ENCODE peak calls at places on chromosomes 6 and 20, in six cellular contexts. D is endodermal cell, W is bronchial epithelial cell, F is pancreas, A is neuronal stem cell, K is SK-N-SH. G is an unnamed sample. For H3K27me3 and H3K36me3, the result is how much of the 10 kb centered on the place peaks cover.

GRCh38 chr6:127291495-127291894 is 24.8 kb downstream of the RNF146 start:
- DNase-seq in F (no peak), D (no peak), W (peak), A (no peak), K (no peak), G (no peak)

GRCh38 chr20:12276011-12276673 is 358.4 kb downstream of the BTBD3 start:
- DNase-seq in D (no peak), F (no peak), A (no peak), W (peak), K (no peak), G (no peak)

GRCh38 chr6:56851104-56851503 is 103.8 kb upstream of the BEND6 start:
- DNase-seq in F (no peak), K (peak), W (no peak), A (no peak), D (peak), G (peak)

GRCh38 chr6:131765081-131765852 is 42.6 kb upstream of the ENPP1 start:
- DNase-seq in K (no peak), A (no peak), F (no peak), W (no peak), D (peak), G (no peak)

GRCh38 chr6:79570802-79571367 is 33.7 kb upstream of the LCA5 start:
- DNase-seq in K (peak), A (no peak), W (peak), D (no peak), F (no peak), G (no peak)

GRCh38 chr6:14533446-14533845 is 415.9 kb downstream of the CD83 start:
- DNase-seq in A (no peak), F (no peak), W (no peak), D (no peak), K (no peak), G (no peak)

GRCh38 chr20:52076164-52076563 is 115.4 kb downstream of the ZFP64 start:
- DNase-seq in D (no peak), F (no peak), W (no peak), A (no peak), K (peak), G (no peak)

GRCh38 chr20:19137641-19138040 is 74.8 kb upstream of the SLC24A3 start:
- DNase-seq in D (no peak), A (no peak), K (no peak), W (no peak), F (no peak), G (no peak)

GRCh38 chr6:33923857-33924514 is 120.2 kb upstream of the MLN start:
- DNase-seq in W (no peak), F (peak), K (peak), D (no peak), A (no peak), G (no peak)

GRCh38 chr6:120489941-120490340 is 844.3 kb downstream of the TBC1D32 start:
- DNase-seq in F (no peak), D (no peak), A (no peak), K (no peak), W (no peak), G (no peak)

GRCh38 chr20:24537210-24537609 is 67.8 kb downstream of the SYNDIG1 start:
- DNase-seq in A (no peak), D (no peak), K (no peak), F (no peak), W (no peak), G (no peak)

GRCh38 chr6:165974817-165975216 is 192.8 kb downstream of the TBXT start:
- DNase-seq in D (no peak), K (no peak), F (no peak), W (no peak), A (no peak), G (no peak)

GRCh38 chr6:103079867-103080266 is 1686.4 kb downstream of the GRIK2 start:
- DNase-seq in D (no peak), F (no peak), W (no peak), A (no peak), K (no peak), G (no peak)

GRCh38 chr20:35871311-35871771 is 83.0 kb downstream of the SCAND1 start:
- DNase-seq in W (peak), D (no peak), A (no peak), K (peak), F (no peak), G (no peak)

GRCh38 chr6:33783781-33784520 is 5.0 kb downstream of the LEMD2 start:
- DNase-seq in A (no peak), F (no peak), K (no peak), W (no peak), D (no peak), G (no peak)

GRCh38 chr20:16596991-16597390 is 23.7 kb upstream of the KIF16B start:
- DNase-seq in F (no peak), A (no peak), K (no peak), D (no peak), W (no peak), G (no peak)

GRCh38 chr6:52253494-52253893 is 9.2 kb upstream of the IL17F start:
- DNase-seq in D (no peak), A (no peak), W (peak), K (no peak), F (no peak), G (no peak)

GRCh38 chr6:143755301-143755744 is 77.6 kb downstream of the PHACTR2 start:
- DNase-seq in W (no peak), D (no peak), A (no peak), K (peak), F (no peak), G (no peak)

GRCh38 chr6:170143401-170144150 is 147.3 kb downstream of the DLL1 start:
- DNase-seq in W (no peak), D (peak), F (no peak), K (no peak), A (no peak), G (no peak)

GRCh38 chr6:79230149-79230548 is 4.3 kb downstream of the HMGN3 start:
- DNase-seq in K (no peak), A (no peak), F (no peak), D (no peak), W (peak), G (no peak)

GRCh38 chr6:151705994-151706733 is 101.3 kb upstream of the ESR1 start:
- DNase-seq in K (no peak), F (no peak), W (no peak), A (no peak), D (peak), G (no peak)

GRCh38 chr6:158789115-158789917 is 29.9 kb downstream of the EZR start:
- DNase-seq in K (no peak), D (peak), W (no peak), A (no peak), F (no peak), G (no peak)

GRCh38 chr6:48511382-48511781 is 400.4 kb upstream of the PTCHD4 start:
- DNase-seq in F (no peak), A (no peak), D (no peak), W (peak), K (no peak), G (no peak)

GRCh38 chr6:52000064-52000463 is 87.3 kb downstream of the PKHD1 start:
- DNase-seq in A (no peak), D (no peak), K (no peak), W (peak), F (no peak), G (no peak)

GRCh38 chr6:137246801-137247202 is 27.6 kb upstream of the IFNGR1 start:
- DNase-seq in W (no peak), D (no peak), K (no peak), A (no peak), F (no peak), G (no peak)

GRCh38 chr6:35213824-35214756 is at the start of gene SCUBE3:
- DNase-seq in F (peak), A (peak), D (peak), K (peak), W (peak), G (peak)

GRCh38 chr6:31615748-31616147 is 714 bp downstream of the AIF1 start:
- DNase-seq in D (no peak), A (no peak), W (no peak), K (no peak), F (no peak), G (no peak)

GRCh38 chr6:118377711-118378414 is 170.2 kb upstream of the PLN start:
- DNase-seq in W (no peak), D (peak), K (no peak), F (peak), A (peak), G (peak)

GRCh38 chr6:148037496-148037895 is 305.1 kb upstream of the SASH1 start:
- DNase-seq in A (no peak), F (no peak), K (no peak), W (peak), D (no peak), G (no peak)

GRCh38 chr6:101085327-101085726 is 204.2 kb upstream of the ASCC3 start:
- DNase-seq in F (no peak), D (no peak), A (no peak), K (no peak), W (no peak), G (no peak)

DNA sequence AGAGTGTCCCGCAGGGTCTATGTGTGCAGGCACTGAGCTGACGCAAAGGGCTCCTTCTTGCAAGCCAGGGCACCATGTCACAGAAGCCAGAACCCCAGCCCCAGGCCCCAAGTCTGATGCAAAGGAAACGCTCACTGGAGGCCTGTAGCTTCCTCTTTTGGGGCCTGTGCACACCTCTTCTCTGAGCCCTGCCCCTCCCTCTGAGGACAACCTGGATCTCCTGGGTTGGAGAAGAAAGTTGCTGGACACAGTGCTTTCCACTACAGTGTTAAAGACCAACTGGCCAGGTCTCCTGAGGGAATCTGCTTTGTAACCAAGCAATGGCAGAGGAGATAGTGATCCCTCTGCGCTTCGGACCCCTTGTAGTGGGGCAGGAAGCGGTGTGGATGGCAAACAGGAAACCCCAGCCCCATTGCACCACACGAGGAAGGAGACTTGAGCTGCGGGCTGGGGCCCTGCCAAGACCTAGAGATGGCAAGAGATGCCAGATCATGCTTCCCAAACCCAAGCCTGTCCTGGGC is 90.0 kb downstream of the PRND start:
- DNase-seq in A (no peak), K (no peak), W (no peak), F (no peak), D (no peak), G (no peak)
- H3K27me3 ChIP-seq in A (under half), K (under half), W (under half), F (under half), D (under half), G (under half)

GRCh38 chr6:43143235-43144124 is 27.6 kb upstream of the SRF start:
- DNase-seq in K (peak), A (peak), W (peak), D (peak), F (peak), G (peak)

GRCh38 chr6:43144879-43145278 is 26.2 kb upstream of the SRF start:
- DNase-seq in F (no peak), K (no peak), A (no peak), D (no peak), W (peak), G (peak)

GRCh38 chr6:43142101-43142500 is 29.0 kb upstream of the SRF start:
- DNase-seq in W (no peak), D (no peak), F (no peak), A (no peak), K (no peak), G (no peak)

GRCh38 chr6:43138267-43138666 is 32.8 kb upstream of the SRF start:
- DNase-seq in K (no peak), W (no peak), D (no peak), A (no peak), F (no peak), G (no peak)

GRCh38 chr6:43141644-43142043 is 29.4 kb upstream of the SRF start:
- DNase-seq in W (no peak), D (no peak), K (no peak), F (no peak), A (no peak), G (no peak)
- H3K4me3 ChIP-seq in W (no peak), D (no peak), K (no peak), F (no peak), A (no peak), G (no peak)

GRCh38 chr20:41456341-41456740 is 89.7 kb upstream of the EMILIN3 start:
- DNase-seq in W (no peak), F (no peak), A (no peak), D (no peak), K (no peak), G (no peak)
- H3K36me3 ChIP-seq in W (under half), F (under half), A (under half), D (half or more), K (half or more), G (under half)

GRCh38 chr6:36277946-36278465 is 8.1 kb downstream of the PNPLA1 start:
- DNase-seq in D (no peak), A (no peak), K (no peak), F (no peak), W (no peak), G (no peak)
- H3K27me3 ChIP-seq in D (under half), A (under half), K (under half), F (under half), W (under half), G (under half)

DNA sequence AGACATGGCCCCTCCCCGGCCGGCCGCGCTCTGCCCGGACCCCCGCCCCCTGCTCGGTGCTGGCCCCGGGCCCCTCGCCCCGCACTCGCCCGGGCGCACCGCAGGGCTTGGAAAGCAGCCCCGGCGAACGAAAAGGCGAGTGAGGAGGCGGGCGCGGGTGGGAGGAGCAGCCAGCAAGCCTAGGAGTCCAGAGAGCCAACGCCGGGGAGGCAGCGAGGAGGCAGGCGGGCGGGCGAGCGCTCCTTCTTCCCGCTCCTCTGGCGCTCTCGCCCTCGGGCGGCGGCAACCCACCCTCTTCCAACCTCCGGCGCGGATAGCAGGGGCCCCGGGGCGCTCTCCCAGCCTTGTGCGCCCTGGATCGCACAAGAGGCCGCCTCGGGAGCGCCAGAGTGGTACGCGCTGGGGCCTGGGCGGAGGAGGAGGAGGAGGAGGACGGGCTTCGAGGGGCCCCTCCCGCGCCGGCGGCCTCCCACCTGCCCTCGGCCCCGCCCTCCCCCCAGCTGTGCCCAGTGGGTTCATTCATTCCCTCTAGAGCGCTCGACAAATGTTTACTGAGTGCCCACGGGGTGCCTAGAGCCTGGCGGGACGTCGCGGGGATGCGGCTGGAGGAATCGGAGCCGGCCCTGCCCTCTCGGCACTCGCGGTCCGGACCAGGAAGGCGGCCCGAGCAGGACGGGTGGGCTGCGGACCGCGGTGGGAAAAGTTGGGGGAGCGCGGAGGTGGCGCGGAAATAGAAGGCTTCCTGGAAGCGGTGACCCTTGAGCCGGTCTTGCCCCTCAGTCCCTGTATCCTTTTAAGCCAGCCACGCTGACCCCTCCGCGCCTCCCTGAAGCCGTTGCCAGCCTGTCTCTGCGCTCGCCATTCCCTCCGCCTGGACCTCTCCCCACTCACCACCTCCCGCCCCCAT is at the start of gene BMP7:
- DNase-seq in A (no peak), D (peak), W (no peak), F (no peak), K (peak), G (peak)
- H3K4me3 ChIP-seq in A (peak), D (peak), W (no peak), F (peak), K (peak), G (peak)

GRCh38 chr20:45943613-45944012 is 9.1 kb downstream of the PCIF1 start:
- DNase-seq in F (no peak), K (no peak), W (no peak), A (no peak), D (no peak), G (no peak)

GRCh38 chr20:45937765-45938164 is 3.3 kb downstream of the PCIF1 start:
- DNase-seq in F (no peak), K (no peak), W (no peak), D (no peak), A (no peak), G (no peak)

GRCh38 chr20:45940053-45940452 is 5.6 kb downstream of the PCIF1 start:
- DNase-seq in F (no peak), D (no peak), K (no peak), W (peak), A (no peak), G (peak)

GRCh38 chr20:45938727-45939438 is 4.4 kb downstream of the PCIF1 start:
- DNase-seq in F (no peak), D (peak), K (no peak), W (no peak), A (no peak), G (peak)

DNA sequence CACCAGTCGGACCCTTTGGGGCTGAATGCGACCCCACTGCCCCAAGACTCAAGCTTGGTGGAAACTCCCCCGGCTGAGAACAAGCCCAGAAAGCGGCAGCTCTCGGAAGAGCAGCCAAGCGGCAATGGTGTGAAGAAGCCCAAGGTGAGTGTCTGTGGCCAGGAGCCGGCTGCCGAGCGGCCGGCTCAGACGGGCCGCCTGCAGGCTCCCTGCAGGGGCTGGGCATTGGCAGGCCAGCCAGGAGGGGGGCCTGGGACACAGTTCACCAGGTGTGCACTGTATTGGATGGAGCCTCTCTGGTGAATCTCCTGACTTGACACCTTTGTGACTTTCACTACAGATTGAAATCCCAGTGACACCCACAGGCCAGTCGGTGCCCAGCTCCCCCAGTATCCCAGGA is 6.0 kb downstream of the PCIF1 start:
- DNase-seq in D (no peak), A (no peak), K (no peak), F (no peak), W (no peak), G (peak)
- H3K36me3 ChIP-seq in D (half or more), A (half or more), K (half or more), F (half or more), W (under half), G (half or more)

GRCh38 chr20:64161595-64162238 is 2.5 kb upstream of the MYT1 start:
- DNase-seq in W (peak), D (peak), F (peak), A (peak), K (no peak), G (peak)

GRCh38 chr20:64163776-64164122 is 503 bp upstream of the MYT1 start:
- DNase-seq in F (no peak), K (peak), W (no peak), A (no peak), D (no peak), G (no peak)

GRCh38 chr20:64164123-64164836 is at the start of gene MYT1:
- DNase-seq in W (no peak), F (no peak), K (peak), A (no peak), D (no peak), G (no peak)

GRCh38 chr20:64160536-64161495 is 3.4 kb upstream of the MYT1 start:
- DNase-seq in W (no peak), F (no peak), K (no peak), A (peak), D (peak), G (no peak)

DNA sequence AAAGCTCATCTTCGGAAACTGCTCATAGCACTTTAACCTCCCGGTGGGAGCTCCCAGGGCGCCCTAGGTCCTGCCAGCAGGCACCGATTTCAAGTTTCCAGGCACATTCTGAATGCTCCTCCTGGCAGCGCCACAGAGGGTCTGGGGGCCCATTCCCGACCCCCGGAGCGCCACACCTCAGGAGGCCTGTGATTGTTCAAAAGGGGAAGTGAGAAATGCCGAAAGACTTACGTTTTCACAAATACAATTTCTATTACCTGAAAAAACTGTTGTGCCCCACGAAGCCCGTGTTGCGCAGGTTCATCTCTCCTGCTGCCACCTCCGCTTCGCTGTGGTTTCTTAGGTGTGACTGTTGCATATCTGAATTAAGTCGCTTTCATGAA is 2.0 kb upstream of the MYT1 start:
- DNase-seq in F (no peak), K (no peak), D (no peak), A (no peak), W (no peak), G (no peak)
- H3K27me3 ChIP-seq in F (under half), K (under half), D (under half), A (half or more), W (under half), G (under half)

GRCh38 chr20:44648579-44648978 is 2.9 kb downstream of the ADA start:
- DNase-seq in D (peak), K (no peak), F (no peak), W (no peak), A (no peak), G (no peak)
- H3K4me3 ChIP-seq in D (no peak), K (no peak), F (no peak), W (no peak), A (no peak), G (no peak)

GRCh38 chr6:39507331-39507998 is 185.0 kb upstream of the KCNK16 start:
- DNase-seq in F (no peak), W (no peak), A (no peak), K (no peak), D (no peak), G (no peak)

DNA sequence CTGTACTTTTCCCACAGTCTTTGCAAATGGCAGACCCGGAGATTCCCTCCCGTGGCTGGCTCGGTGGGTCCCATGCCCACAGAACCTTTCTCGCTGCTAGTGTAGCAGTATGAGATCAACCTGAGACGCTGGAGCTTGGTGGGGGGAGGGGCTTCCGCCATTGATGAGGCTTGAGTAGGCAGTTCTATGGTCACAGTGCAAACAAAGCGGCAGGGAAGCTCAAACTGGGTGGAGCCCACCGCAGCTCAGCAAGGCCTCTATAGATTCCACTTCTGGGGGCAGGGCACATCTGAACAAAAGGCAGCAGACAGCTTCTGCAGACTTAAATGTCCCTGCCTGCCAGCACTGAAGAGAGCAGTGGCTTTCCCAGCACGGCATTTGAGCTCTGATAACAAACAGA is 186.0 kb upstream of the KCNK16 start:
- DNase-seq in A (peak), K (no peak), W (no peak), D (peak), F (no peak), G (no peak)
- H3K36me3 ChIP-seq in A (under half), K (under half), W (under half), D (under half), F (under half), G (under half)

G was measured in H7.